ENCODE peak calls at places on chromosome 3, in seven cellular contexts. One of them, this sample, is unnamed.

GRCh38 chr3:146403792-146404191 is 65.6 kb downstream of the PLSCR2 start:
- DNase-seq in activated gamma-delta T cell treated with anti-CD3 and anti-CD28 coated beads, Interleukin-2, amount 50 U/mL, for 16 hours: no peak
- DNase-seq in fibroblast of lung: no peak
- DNase-seq in A172: no peak
- DNase-seq in sciatic nerve: no peak
- DNase-seq in cardiac muscle cell: no peak
- DNase-seq in HCEC 1CT: no peak
- DNase-seq in this sample: no peak

GRCh38 chr3:127068111-127068810 is 85.3 kb downstream of the PLXNA1 start:
- DNase-seq in activated gamma-delta T cell treated with anti-CD3 and anti-CD28 coated beads, Interleukin-2, amount 50 U/mL, for 16 hours: no peak
- DNase-seq in fibroblast of lung: no peak
- DNase-seq in A172: no peak
- DNase-seq in sciatic nerve: peak; percentile 34
- DNase-seq in cardiac muscle cell: no peak
- DNase-seq in HCEC 1CT: no peak
- DNase-seq in this sample: no peak

GRCh38 chr3:38738630-38739395 is 77.2 kb downstream of the SCN10A start:
- DNase-seq in activated gamma-delta T cell treated with anti-CD3 and anti-CD28 coated beads, Interleukin-2, amount 50 U/mL, for 16 hours: no peak
- DNase-seq in fibroblast of lung: peak; percentile 41
- DNase-seq in A172: peak; percentile 36
- DNase-seq in sciatic nerve: no peak
- DNase-seq in cardiac muscle cell: peak; percentile 63
- DNase-seq in HCEC 1CT: peak; percentile 19
- DNase-seq in this sample: peak; percentile 28

GRCh38 chr3:188194327-188194726 is 40.4 kb downstream of the LPP start:
- DNase-seq in activated gamma-delta T cell treated with anti-CD3 and anti-CD28 coated beads, Interleukin-2, amount 50 U/mL, for 16 hours: no peak
- DNase-seq in fibroblast of lung: peak; percentile 41
- DNase-seq in A172: peak; percentile 46
- DNase-seq in sciatic nerve: no peak
- DNase-seq in cardiac muscle cell: no peak
- DNase-seq in HCEC 1CT: peak; percentile 28
- DNase-seq in this sample: no peak

GRCh38 chr3:42149537-42150426 is 58.6 kb downstream of the TRAK1 start:
- DNase-seq in activated gamma-delta T cell treated with anti-CD3 and anti-CD28 coated beads, Interleukin-2, amount 50 U/mL, for 16 hours: no peak
- DNase-seq in fibroblast of lung: no peak
- DNase-seq in A172: peak; percentile 27
- DNase-seq in sciatic nerve: no peak
- DNase-seq in cardiac muscle cell: no peak
- DNase-seq in HCEC 1CT: no peak
- DNase-seq in this sample: peak; percentile 91

GRCh38 chr3:49018707-49019006 is 277 bp upstream of the DALRD3 start:
- DNase-seq in activated gamma-delta T cell treated with anti-CD3 and anti-CD28 coated beads, Interleukin-2, amount 50 U/mL, for 16 hours: no peak
- DNase-seq in fibroblast of lung: no peak
- DNase-seq in A172: no peak
- DNase-seq in sciatic nerve: no peak
- DNase-seq in cardiac muscle cell: no peak
- DNase-seq in HCEC 1CT: no peak
- DNase-seq in this sample: no peak

GRCh38 chr3:153343988-153344782 is 182.2 kb downstream of the RAP2B start:
- DNase-seq in activated gamma-delta T cell treated with anti-CD3 and anti-CD28 coated beads, Interleukin-2, amount 50 U/mL, for 16 hours: no peak
- DNase-seq in fibroblast of lung: no peak
- DNase-seq in A172: no peak
- DNase-seq in sciatic nerve: no peak
- DNase-seq in cardiac muscle cell: no peak
- DNase-seq in HCEC 1CT: no peak
- DNase-seq in this sample: no peak

GRCh38 chr3:52291508-52292181 is 4.0 kb downstream of the GLYCTK start:
- DNase-seq in activated gamma-delta T cell treated with anti-CD3 and anti-CD28 coated beads, Interleukin-2, amount 50 U/mL, for 16 hours: peak; percentile 32
- DNase-seq in fibroblast of lung: no peak
- DNase-seq in A172: no peak
- DNase-seq in sciatic nerve: no peak
- DNase-seq in cardiac muscle cell: peak; percentile 51
- DNase-seq in HCEC 1CT: no peak
- DNase-seq in this sample: peak; percentile 41

GRCh38 chr3:185422677-185423076 is 59.7 kb downstream of the MAP3K13 start:
- DNase-seq in activated gamma-delta T cell treated with anti-CD3 and anti-CD28 coated beads, Interleukin-2, amount 50 U/mL, for 16 hours: no peak
- DNase-seq in fibroblast of lung: no peak
- DNase-seq in A172: no peak
- DNase-seq in sciatic nerve: no peak
- DNase-seq in cardiac muscle cell: no peak
- DNase-seq in HCEC 1CT: no peak
- DNase-seq in this sample: peak; percentile 60

GRCh38 chr3:71549948-71550347 is 33.6 kb downstream of the FOXP1 start:
- DNase-seq in activated gamma-delta T cell treated with anti-CD3 and anti-CD28 coated beads, Interleukin-2, amount 50 U/mL, for 16 hours: no peak
- DNase-seq in fibroblast of lung: peak; percentile 32
- DNase-seq in A172: no peak
- DNase-seq in sciatic nerve: no peak
- DNase-seq in cardiac muscle cell: no peak
- DNase-seq in HCEC 1CT: no peak
- DNase-seq in this sample: no peak

GRCh38 chr3:142896201-142896755 is 7.4 kb upstream of the PCOLCE2 start:
- DNase-seq in activated gamma-delta T cell treated with anti-CD3 and anti-CD28 coated beads, Interleukin-2, amount 50 U/mL, for 16 hours: no peak
- DNase-seq in fibroblast of lung: peak; percentile 39
- DNase-seq in A172: peak; percentile 82
- DNase-seq in sciatic nerve: no peak
- DNase-seq in cardiac muscle cell: no peak
- DNase-seq in HCEC 1CT: peak; percentile 83
- DNase-seq in this sample: no peak

This sample was measured in transverse colon.